ENCODE peak calls at places on chromosome 4, in five cellular contexts. J, M, G, Z and O are unnamed samples.

GRCh38 chr4:122458625-122459024 is 2.1 kb upstream of the IL2 start:
- DNase-seq in M (peak), J (peak), G (no peak), Z (no peak), O (no peak)

GRCh38 chr4:8547912-8548730 is 32.1 kb upstream of the GPR78 start:
- DNase-seq in G (no peak), J (no peak), Z (no peak), M (no peak), O (no peak)

GRCh38 chr4:25913056-25913850 is 767 bp upstream of the SMIM20 start:
- DNase-seq in J (peak), Z (peak), M (peak), G (peak), O (no peak)

GRCh38 chr4:60724623-60725022 is 475.5 kb upstream of the ADGRL3 start:
- DNase-seq in M (no peak), Z (no peak), G (no peak), J (peak), O (peak)

GRCh38 chr4:88802585-88803285 is 105.1 kb upstream of the NAP1L5 start:
- DNase-seq in G (no peak), M (no peak), J (no peak), Z (no peak), O (no peak)

GRCh38 chr4:7420661-7421040 is 14.1 kb downstream of the PSAPL1 start:
- DNase-seq in J (no peak), Z (no peak), G (no peak), M (no peak), O (no peak)

GRCh38 chr4:154590329-154591006 is at the start of gene FGA:
- DNase-seq in J (no peak), G (no peak), M (no peak), Z (no peak), O (peak)

GRCh38 chr4:26084414-26084813 is 170.4 kb downstream of the SMIM20 start:
- DNase-seq in G (no peak), Z (no peak), M (no peak), J (no peak), O (no peak)

GRCh38 chr4:89363786-89364185 is 56.2 kb upstream of the GPRIN3 start:
- DNase-seq in M (no peak), Z (no peak), J (no peak), G (no peak), O (no peak)

GRCh38 chr4:26893491-26893890 is 32.9 kb downstream of the STIM2 start:
- DNase-seq in Z (no peak), G (no peak), M (no peak), J (peak), O (no peak)

GRCh38 chr4:155515444-155515843 is 138.7 kb upstream of the MAP9 start:
- DNase-seq in J (no peak), G (no peak), M (no peak), Z (no peak), O (no peak)

GRCh38 chr4:24722026-24722568 is 73.3 kb upstream of the SOD3 start:
- DNase-seq in G (no peak), M (peak), J (no peak), Z (no peak), O (no peak)

GRCh38 chr4:56907009-56907408 is 691 bp upstream of the REST start:
- DNase-seq in M (no peak), Z (no peak), G (peak), J (no peak), O (no peak)

GRCh38 chr4:26326791-26327190 is 6.0 kb downstream of the RBPJ start:
- DNase-seq in M (no peak), J (peak), Z (no peak), G (no peak), O (peak)

GRCh38 chr4:166956484-166956883 is 277.8 kb downstream of the SPOCK3 start:
- DNase-seq in J (no peak), G (no peak), M (no peak), Z (no peak), O (no peak)

GRCh38 chr4:105551968-105552746 is at the start of gene ARHGEF38:
- DNase-seq in J (peak), Z (no peak), M (no peak), G (no peak), O (peak)

GRCh38 chr4:6703786-6704185 is 5.9 kb downstream of the MRFAP1L1 start:
- DNase-seq in G (no peak), J (peak), Z (no peak), M (no peak), O (no peak)

GRCh38 chr4:110631582-110632505 is 9.0 kb upstream of the PITX2 start:
- DNase-seq in Z (no peak), M (peak), G (no peak), J (peak), O (peak)

GRCh38 chr4:28248269-28248668 is 1387.6 kb downstream of the STIM2 start:
- DNase-seq in G (no peak), M (no peak), J (no peak), Z (no peak), O (no peak)

GRCh38 chr4:180805101-180805500 is 1438.1 kb upstream of the TENM3 start:
- DNase-seq in J (no peak), M (no peak), Z (no peak), G (no peak), O (no peak)

GRCh38 chr4:100948911-100949310 is 398.4 kb downstream of the PPP3CA start:
- DNase-seq in Z (no peak), M (no peak), J (no peak), G (no peak), O (no peak)

GRCh38 chr4:179595671-179596410 is 2153.6 kb upstream of the AGA start:
- DNase-seq in G (no peak), Z (no peak), J (peak), M (no peak), O (peak)

GRCh38 chr4:155173371-155173770 is 35.1 kb upstream of the NPY2R start:
- DNase-seq in Z (no peak), G (no peak), J (peak), M (no peak), O (no peak)

DNA sequence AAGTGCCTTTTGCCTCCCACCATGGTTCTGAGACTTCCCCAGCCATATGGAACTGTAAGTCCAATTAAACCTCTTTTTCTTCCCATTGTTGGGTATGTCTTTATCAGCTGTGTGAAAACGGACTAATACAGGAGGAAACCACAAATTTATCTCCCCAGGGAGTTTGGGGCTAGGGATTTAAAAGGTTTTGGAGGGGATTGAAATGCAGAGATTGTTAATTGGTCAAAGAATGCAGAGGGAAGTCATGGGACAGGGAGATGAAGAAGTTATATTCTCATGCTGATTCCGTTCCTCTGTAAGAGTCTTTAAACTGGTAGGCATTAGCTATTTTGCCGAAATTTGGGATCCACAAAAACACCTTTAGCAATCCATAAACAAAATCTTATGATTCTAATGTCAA is 57.9 kb downstream of the TKTL2 start:
- DNase-seq in Z (no peak), M (no peak), G (no peak), J (no peak), O (no peak)
- H3K4me3 ChIP-seq in Z (no peak), M (no peak), G (no peak), J (no peak), O (no peak)

GRCh38 chr4:2799444-2799911 is 6.6 kb downstream of the SH3BP2 start:
- DNase-seq in G (no peak), M (no peak), J (no peak), Z (peak), O (no peak)
- H3K4me3 ChIP-seq in G (peak), M (peak), J (no peak), Z (peak), O (no peak)

DNA sequence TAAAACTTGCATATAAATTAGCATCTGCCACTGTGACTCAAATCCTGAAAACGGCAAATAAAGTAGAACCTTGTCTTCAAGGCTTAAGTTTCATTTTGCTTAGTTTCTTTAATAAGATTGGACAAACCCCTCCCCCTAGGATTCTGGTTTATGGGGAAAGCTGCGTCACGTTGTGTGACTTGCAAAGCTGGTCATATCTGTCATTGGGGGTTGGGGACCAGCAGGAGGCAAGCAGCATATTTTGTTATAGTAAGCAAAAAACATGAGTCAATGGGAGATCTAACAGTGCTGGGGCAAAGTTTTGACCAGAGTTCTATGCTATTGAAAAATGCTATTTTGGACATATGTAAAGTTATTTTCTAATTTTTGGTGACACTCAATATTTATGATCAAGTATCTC is 407.3 kb downstream of the PCDH18 start:
- DNase-seq in M (no peak), J (peak), G (no peak), Z (no peak), O (no peak)
- H3K4me3 ChIP-seq in M (no peak), J (peak), G (no peak), Z (no peak), O (no peak)

DNA sequence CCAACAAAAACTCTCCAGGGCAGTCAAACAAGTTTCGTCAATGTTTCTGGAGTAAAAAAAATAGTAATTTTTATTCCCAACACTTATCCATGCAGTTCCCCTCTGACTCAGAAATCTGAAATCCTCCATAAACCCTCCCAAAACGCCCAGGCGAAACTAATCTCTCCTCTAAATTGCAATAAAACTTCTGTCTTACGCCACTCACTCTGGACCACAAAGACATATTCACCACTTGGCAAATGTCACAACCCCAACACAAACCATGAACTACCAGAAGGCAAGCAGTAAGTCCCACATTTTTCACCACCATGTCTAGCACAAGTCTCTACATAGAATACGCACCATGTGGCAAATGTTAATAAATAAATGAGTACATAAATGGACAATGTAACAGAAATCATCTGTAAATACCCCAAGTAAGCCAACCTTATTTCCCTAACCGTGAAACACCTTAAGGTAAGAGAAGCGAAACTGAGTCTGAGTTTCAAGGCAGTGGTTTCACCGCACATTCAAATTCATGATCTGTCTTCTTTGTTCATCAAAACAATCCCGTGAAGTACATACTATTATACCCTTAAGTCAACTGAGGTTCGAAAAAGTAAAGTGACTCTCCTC is 1.6 kb downstream of the PAPSS1 start:
- DNase-seq in Z (no peak), J (peak), G (no peak), M (peak), O (no peak)
- H3K4me3 ChIP-seq in Z (no peak), J (peak), G (peak), M (peak), O (peak)

GRCh38 chr4:98662055-98662453 is 3.6 kb upstream of the TSPAN5 start:
- DNase-seq in G (no peak), Z (no peak), M (no peak), J (no peak), O (no peak)
- H3K4me3 ChIP-seq in G (peak), Z (no peak), M (no peak), J (no peak), O (no peak)

GRCh38 chr4:3862640-3863420 is 96.6 kb downstream of the ADRA2C start:
- DNase-seq in M (no peak), Z (no peak), G (no peak), J (no peak), O (no peak)
- H3K4me3 ChIP-seq in M (no peak), Z (no peak), G (no peak), J (no peak), O (no peak)